ENCODE peak calls at places on chromosomes 11 and 22, in six cellular contexts. One of them, this sample, is unnamed.

GRCh38 chr11:124315052-124315451 is 1.3 kb upstream of the OR8D1 start:
- DNase-seq in thoracic aorta: no peak
- DNase-seq in neuronal stem cell: no peak
- DNase-seq in GM23338: no peak
- DNase-seq in H1: no peak
- DNase-seq in DND-41: no peak
- DNase-seq in this sample: no peak

GRCh38 chr11:45748801-45749200 is 56.1 kb upstream of the SLC35C1 start:
- DNase-seq in neuronal stem cell: no peak
- DNase-seq in thoracic aorta: no peak
- DNase-seq in H1: no peak
- DNase-seq in DND-41: no peak
- DNase-seq in GM23338: no peak
- DNase-seq in this sample: no peak

GRCh38 chr11:130000552-130001176 is 2.0 kb downstream of the PRDM10 start:
- DNase-seq in H1: no peak
- DNase-seq in neuronal stem cell: no peak
- DNase-seq in thoracic aorta: no peak
- DNase-seq in GM23338: no peak
- DNase-seq in DND-41: no peak
- DNase-seq in this sample: no peak

GRCh38 chr11:34897171-34897870 is 18.9 kb downstream of the APIP start:
- DNase-seq in DND-41: no peak
- DNase-seq in GM23338: no peak
- DNase-seq in H1: no peak
- DNase-seq in neuronal stem cell: no peak
- DNase-seq in thoracic aorta: no peak
- DNase-seq in this sample: no peak

GRCh38 chr11:120974466-120974865 is 49.4 kb upstream of the TBCEL start:
- DNase-seq in GM23338: no peak
- DNase-seq in H1: no peak
- DNase-seq in DND-41: no peak
- DNase-seq in neuronal stem cell: no peak
- DNase-seq in thoracic aorta: no peak
- DNase-seq in this sample: no peak

GRCh38 chr11:38448284-38448683 is 1850.2 kb upstream of the RAG2 start:
- DNase-seq in DND-41: no peak
- DNase-seq in H1: no peak
- DNase-seq in neuronal stem cell: no peak
- DNase-seq in thoracic aorta: no peak
- DNase-seq in GM23338: no peak
- DNase-seq in this sample: no peak

GRCh38 chr11:121246021-121246768 is 46.4 kb upstream of the SC5D start:
- DNase-seq in GM23338: no peak
- DNase-seq in DND-41: no peak
- DNase-seq in neuronal stem cell: no peak
- DNase-seq in H1: no peak
- DNase-seq in thoracic aorta: no peak
- DNase-seq in this sample: no peak

GRCh38 chr11:58199271-58199670 is 4.7 kb downstream of the OR1S2 start:
- DNase-seq in neuronal stem cell: no peak
- DNase-seq in H1: no peak
- DNase-seq in GM23338: no peak
- DNase-seq in DND-41: no peak
- DNase-seq in thoracic aorta: no peak
- DNase-seq in this sample: no peak

GRCh38 chr11:122634507-122634906 is 21.0 kb upstream of the UBASH3B start:
- DNase-seq in neuronal stem cell: no peak
- DNase-seq in thoracic aorta: no peak
- DNase-seq in DND-41: peak; percentile 38
- DNase-seq in H1: peak; percentile 68
- DNase-seq in GM23338: peak; percentile 52
- DNase-seq in this sample: no peak

GRCh38 chr11:70552441-70553150 is 154.3 kb downstream of the CTTN start:
- DNase-seq in thoracic aorta: no peak
- DNase-seq in H1: no peak
- DNase-seq in GM23338: no peak
- DNase-seq in DND-41: no peak
- DNase-seq in neuronal stem cell: no peak
- DNase-seq in this sample: no peak

GRCh38 chr11:4184163-4184916 is 89.7 kb downstream of the RRM1 start:
- DNase-seq in H1: no peak
- DNase-seq in DND-41: no peak
- DNase-seq in thoracic aorta: no peak
- DNase-seq in neuronal stem cell: no peak
- DNase-seq in GM23338: no peak
- DNase-seq in this sample: no peak

GRCh38 chr11:20881328-20882079 is 212.1 kb downstream of the NELL1 start:
- DNase-seq in neuronal stem cell: no peak
- DNase-seq in GM23338: peak; percentile 72
- DNase-seq in DND-41: no peak
- DNase-seq in H1: no peak
- DNase-seq in thoracic aorta: no peak
- DNase-seq in this sample: no peak

GRCh38 chr11:64526356-64526755 is 64.7 kb upstream of the SLC22A12 start:
- DNase-seq in neuronal stem cell: no peak
- DNase-seq in thoracic aorta: no peak
- DNase-seq in GM23338: no peak
- DNase-seq in DND-41: no peak
- DNase-seq in H1: no peak
- DNase-seq in this sample: no peak

GRCh38 chr11:2376751-2377451 is at the start of gene CD81:
- DNase-seq in DND-41: peak; percentile 65
- DNase-seq in thoracic aorta: no peak
- DNase-seq in H1: peak; percentile 82
- DNase-seq in neuronal stem cell: peak; percentile 56
- DNase-seq in GM23338: no peak
- DNase-seq in this sample: peak; percentile 55

GRCh38 chr11:31636983-31637382 is 127.4 kb downstream of the ELP4 start:
- DNase-seq in neuronal stem cell: no peak
- DNase-seq in GM23338: no peak
- DNase-seq in thoracic aorta: no peak
- DNase-seq in H1: no peak
- DNase-seq in DND-41: no peak
- DNase-seq in this sample: no peak

GRCh38 chr11:75268626-75269366 is 28.2 kb downstream of the TPBGL start:
- DNase-seq in thoracic aorta: no peak
- DNase-seq in H1: no peak
- DNase-seq in DND-41: no peak
- DNase-seq in GM23338: no peak
- DNase-seq in neuronal stem cell: no peak
- DNase-seq in this sample: no peak

GRCh38 chr22:22818861-22819855 is 68.5 kb upstream of the IGLL5 start:
- DNase-seq in thoracic aorta: no peak
- DNase-seq in GM23338: no peak
- DNase-seq in H1: no peak
- DNase-seq in DND-41: peak; percentile 82
- DNase-seq in neuronal stem cell: no peak
- DNase-seq in this sample: peak; percentile 40

GRCh38 chr11:129853508-129854228 is 38.0 kb downstream of the TMEM45B start:
- DNase-seq in thoracic aorta: no peak
- DNase-seq in H1: no peak
- DNase-seq in neuronal stem cell: no peak
- DNase-seq in GM23338: peak; percentile 23
- DNase-seq in DND-41: peak; percentile 64
- DNase-seq in this sample: peak; percentile 96

GRCh38 chr11:2136209-2136951 is 2.8 kb downstream of the IGF2 start:
- DNase-seq in H1: no peak
- DNase-seq in thoracic aorta: no peak
- DNase-seq in neuronal stem cell: no peak
- DNase-seq in DND-41: no peak
- DNase-seq in GM23338: peak; percentile 64
- DNase-seq in this sample: no peak

GRCh38 chr11:34655335-34656008 is 34.6 kb downstream of the EHF start:
- DNase-seq in DND-41: no peak
- DNase-seq in GM23338: no peak
- DNase-seq in thoracic aorta: no peak
- DNase-seq in neuronal stem cell: no peak
- DNase-seq in H1: no peak
- DNase-seq in this sample: no peak

GRCh38 chr11:88454881-88455280 is 117.3 kb upstream of the CTSC start:
- DNase-seq in GM23338: no peak
- DNase-seq in thoracic aorta: no peak
- DNase-seq in neuronal stem cell: no peak
- DNase-seq in H1: no peak
- DNase-seq in DND-41: no peak
- DNase-seq in this sample: no peak

DNA sequence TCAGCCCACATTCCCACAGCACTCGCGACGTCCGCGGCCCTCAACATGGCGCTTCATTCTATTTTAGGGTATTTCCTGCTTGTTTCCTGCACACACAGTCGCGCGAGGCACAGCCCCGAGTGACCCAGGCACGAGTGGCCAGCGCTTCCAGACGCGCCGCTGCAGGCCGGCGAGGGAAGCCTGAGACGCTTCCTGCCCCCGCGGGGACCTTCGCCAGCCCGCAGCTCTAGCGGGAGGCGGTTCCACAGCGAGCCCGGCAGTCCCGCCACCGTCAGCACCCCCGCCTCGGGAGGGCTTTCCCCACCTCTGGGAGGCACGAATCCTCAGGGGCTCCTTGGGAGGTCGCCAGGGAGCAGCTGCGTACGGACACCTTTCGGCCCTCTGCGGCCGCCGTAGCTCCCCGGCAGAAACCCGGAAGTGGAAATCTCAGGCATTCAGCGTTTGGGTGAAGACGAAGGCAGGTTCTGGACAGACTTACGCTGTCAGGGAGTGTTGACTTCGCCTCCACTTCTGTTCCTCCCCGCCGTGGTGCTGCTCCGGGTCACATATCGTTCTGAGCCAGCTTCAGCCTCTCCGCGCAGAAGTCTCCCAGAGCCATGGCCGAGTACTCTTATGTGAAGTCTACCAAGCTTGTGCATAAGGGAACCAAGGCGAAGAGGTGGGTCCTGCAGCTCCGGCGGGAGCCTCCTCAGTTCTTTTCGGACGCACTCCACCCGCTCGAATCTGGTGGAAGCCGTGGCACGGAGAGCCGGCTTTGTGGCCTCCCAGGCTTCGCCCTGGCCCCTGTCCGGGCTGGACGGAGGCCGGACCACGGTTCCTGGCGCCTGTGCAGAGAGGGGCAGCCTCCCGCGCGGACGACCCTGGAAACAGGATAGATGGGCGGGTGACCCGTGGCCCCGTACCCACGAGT is 2925.9 kb upstream of the OR11H1 start:
- DNase-seq in DND-41: no peak
- DNase-seq in GM23338: no peak
- DNase-seq in neuronal stem cell: no peak
- DNase-seq in H1: no peak
- DNase-seq in thoracic aorta: no peak
- DNase-seq in this sample: no peak
- H3K4me3 ChIP-seq in DND-41: no peak overlapping the region
- H3K4me3 ChIP-seq in GM23338: no peak overlapping the region
- H3K4me3 ChIP-seq in neuronal stem cell: no peak overlapping the region
- H3K4me3 ChIP-seq in H1: no peak overlapping the region
- H3K4me3 ChIP-seq in thoracic aorta: no peak overlapping the region
- H3K4me3 ChIP-seq in this sample: no peak overlapping the region

GRCh38 chr22:19543970-19544708 is 19.9 kb upstream of the CLDN5 start:
- DNase-seq in H1: no peak
- DNase-seq in GM23338: no peak
- DNase-seq in neuronal stem cell: no peak
- DNase-seq in thoracic aorta: no peak
- DNase-seq in DND-41: no peak
- DNase-seq in this sample: no peak

GRCh38 chr22:19547620-19548019 is 23.4 kb upstream of the CLDN5 start:
- DNase-seq in DND-41: no peak
- DNase-seq in GM23338: no peak
- DNase-seq in H1: no peak
- DNase-seq in neuronal stem cell: no peak
- DNase-seq in thoracic aorta: no peak
- DNase-seq in this sample: no peak

GRCh38 chr22:19548964-19549363 is 24.8 kb upstream of the CLDN5 start:
- DNase-seq in neuronal stem cell: no peak
- DNase-seq in DND-41: no peak
- DNase-seq in GM23338: no peak
- DNase-seq in H1: no peak
- DNase-seq in thoracic aorta: no peak
- DNase-seq in this sample: no peak

GRCh38 chr22:19546680-19547079 is 22.5 kb upstream of the CLDN5 start:
- DNase-seq in neuronal stem cell: no peak
- DNase-seq in GM23338: no peak
- DNase-seq in DND-41: no peak
- DNase-seq in thoracic aorta: no peak
- DNase-seq in H1: no peak
- DNase-seq in this sample: no peak

DNA sequence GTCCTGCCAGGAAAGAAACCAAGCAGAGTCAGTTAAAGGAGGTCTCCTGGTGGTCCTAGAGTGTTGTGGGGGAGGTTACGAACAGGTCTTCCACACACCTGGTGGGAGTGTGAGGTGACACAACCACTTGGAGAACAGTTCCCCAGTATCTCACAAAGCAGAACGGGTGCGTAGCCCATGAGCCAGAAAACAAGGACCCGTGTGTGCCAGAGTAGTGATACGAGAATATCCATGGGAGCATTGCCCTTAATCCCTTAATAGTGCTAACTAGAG is 21.7 kb upstream of the CLDN5 start:
- DNase-seq in neuronal stem cell: no peak
- DNase-seq in GM23338: no peak
- DNase-seq in DND-41: no peak
- DNase-seq in thoracic aorta: no peak
- DNase-seq in H1: no peak
- DNase-seq in this sample: no peak
- H3K27me3 ChIP-seq in neuronal stem cell: no peaks in the 10 kb centered on the region
- H3K27me3 ChIP-seq in GM23338: no peaks in the 10 kb centered on the region
- H3K27me3 ChIP-seq in DND-41: no peaks in the 10 kb centered on the region
- H3K27me3 ChIP-seq in thoracic aorta: no peaks in the 10 kb centered on the region
- H3K27me3 ChIP-seq in H1: no peaks in the 10 kb centered on the region
- H3K27me3 ChIP-seq in this sample: no peaks in the 10 kb centered on the region

DNA sequence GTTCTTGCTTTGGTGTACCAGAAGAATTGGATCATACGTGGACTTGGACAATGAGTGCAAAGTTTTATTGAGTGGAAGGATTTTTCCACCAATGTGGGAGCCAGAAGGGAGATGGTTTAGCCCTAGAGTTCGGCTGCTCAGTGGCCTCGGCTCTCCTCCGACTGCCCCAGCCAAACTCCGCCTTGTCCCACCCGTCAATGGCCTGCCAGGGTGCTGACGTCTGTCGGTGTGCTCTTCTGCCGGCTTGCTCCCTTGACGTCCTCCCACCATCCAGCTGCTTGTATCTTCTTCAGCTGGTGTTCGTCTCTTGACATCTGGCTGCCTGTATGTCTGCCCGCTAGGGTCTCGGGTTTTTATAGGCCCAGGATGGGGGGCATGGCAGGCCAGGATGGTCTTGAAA is 154.8 kb downstream of the APOL5 start:
- DNase-seq in H1: no peak
- DNase-seq in DND-41: no peak
- DNase-seq in GM23338: no peak
- DNase-seq in neuronal stem cell: no peak
- DNase-seq in thoracic aorta: no peak
- DNase-seq in this sample: no peak
- H3K27ac ChIP-seq in H1: no peak overlapping the region
- H3K27ac ChIP-seq in DND-41: no peak overlapping the region
- H3K27ac ChIP-seq in GM23338: no peak overlapping the region
- H3K27ac ChIP-seq in neuronal stem cell: no peak overlapping the region
- H3K27ac ChIP-seq in thoracic aorta: no peak overlapping the region
- H3K27ac ChIP-seq in this sample: no peak overlapping the region

DNA sequence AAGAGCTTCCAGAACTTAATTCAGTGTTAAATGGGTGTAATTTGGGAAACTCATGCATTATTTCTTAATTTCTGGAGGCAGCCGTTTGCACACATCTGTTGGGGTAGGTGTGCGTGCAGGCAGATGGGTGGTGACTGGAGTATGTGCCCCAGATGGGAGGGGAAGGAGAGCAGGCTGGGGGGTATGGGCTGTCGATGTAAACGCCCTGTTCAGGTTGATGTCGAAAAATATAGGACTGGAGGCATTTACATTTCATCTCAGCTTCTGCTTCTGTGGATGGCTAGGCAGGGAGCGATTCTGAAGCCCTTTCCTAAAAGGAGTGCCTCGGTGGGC is 13.8 kb upstream of the SHISAL1 start:
- DNase-seq in DND-41: no peak
- DNase-seq in thoracic aorta: no peak
- DNase-seq in neuronal stem cell: no peak
- DNase-seq in H1: no peak
- DNase-seq in GM23338: no peak
- DNase-seq in this sample: no peak
- H3K4me3 ChIP-seq in DND-41: no peak overlapping the region
- H3K4me3 ChIP-seq in thoracic aorta: peak overlapping the region; percentile 71
- H3K4me3 ChIP-seq in neuronal stem cell: peak overlapping the region; percentile 42
- H3K4me3 ChIP-seq in H1: no peak overlapping the region
- H3K4me3 ChIP-seq in GM23338: no peak overlapping the region
- H3K4me3 ChIP-seq in this sample: peak overlapping the region; percentile 22